ENCODE peak calls at places on chromosome 1, in seven cellular contexts. A is mesothelial cell of epicardium, V is glutamatergic neuron, I is Calu3, Q is neural crest cell, G is kidney, E is MM.1S. R is an unnamed sample.

GRCh38 chr1:158328424-158328823 is 2.9 kb downstream of the CD1B start:
- DNase-seq in A (no peak), V (no peak), I (no peak), Q (no peak), G (no peak), E (no peak), R (no peak)

GRCh38 chr1:5658340-5659316 is 333.6 kb downstream of the NPHP4 start:
- DNase-seq in A (no peak), V (no peak), I (no peak), Q (no peak), G (no peak), E (no peak), R (no peak)

GRCh38 chr1:74733616-74734484 is 898 bp downstream of the TYW3 start:
- DNase-seq in A (no peak), V (no peak), I (peak), Q (peak), G (no peak), E (peak), R (no peak)

GRCh38 chr1:32487182-32487581 is 22.3 kb downstream of the ZBTB8B start:
- DNase-seq in A (no peak), V (no peak), I (no peak), Q (no peak), G (no peak), E (no peak), R (no peak)

GRCh38 chr1:145997156-145998023 is 1.0 kb upstream of the TXNIP start:
- DNase-seq in A (no peak), V (peak), I (no peak), Q (no peak), G (peak), E (peak), R (no peak)

GRCh38 chr1:160607051-160608032 is 28.0 kb upstream of the CD84 start:
- DNase-seq in A (no peak), V (no peak), I (peak), Q (peak), G (no peak), E (peak), R (no peak)

GRCh38 chr1:159916240-159917051 is 8.9 kb downstream of the TAGLN2 start:
- DNase-seq in A (no peak), V (no peak), I (peak), Q (no peak), G (peak), E (no peak), R (no peak)

GRCh38 chr1:34590211-34590623 is 164.6 kb upstream of the GJB5 start:
- DNase-seq in A (peak), V (no peak), I (peak), Q (no peak), G (peak), E (no peak), R (no peak)

GRCh38 chr1:198549863-198550262 is 9.4 kb upstream of the ATP6V1G3 start:
- DNase-seq in A (no peak), V (no peak), I (no peak), Q (no peak), G (no peak), E (peak), R (no peak)

GRCh38 chr1:232481091-232481490 is 148.8 kb downstream of the SIPA1L2 start:
- DNase-seq in A (no peak), V (no peak), I (no peak), Q (no peak), G (no peak), E (no peak), R (no peak)

GRCh38 chr1:36486436-36487335 is 4.0 kb upstream of the CSF3R start:
- DNase-seq in A (no peak), V (no peak), I (peak), Q (no peak), G (peak), E (no peak), R (no peak)

GRCh38 chr1:172770081-172770480 is 111.2 kb downstream of the FASLG start:
- DNase-seq in A (no peak), V (no peak), I (no peak), Q (no peak), G (no peak), E (no peak), R (no peak)

GRCh38 chr1:229220163-229220846 is 50.6 kb upstream of the RAB4A start:
- DNase-seq in A (no peak), V (no peak), I (no peak), Q (no peak), G (no peak), E (no peak), R (no peak)

GRCh38 chr1:229221106-229222019 is 49.5 kb upstream of the RAB4A start:
- DNase-seq in A (no peak), V (no peak), I (peak), Q (no peak), G (peak), E (no peak), R (no peak)

GRCh38 chr1:229223498-229223897 is 47.4 kb upstream of the RAB4A start:
- DNase-seq in A (no peak), V (no peak), I (peak), Q (no peak), G (no peak), E (no peak), R (no peak)

GRCh38 chr1:229224308-229224707 is 46.6 kb upstream of the RAB4A start:
- DNase-seq in A (no peak), V (no peak), I (no peak), Q (no peak), G (no peak), E (no peak), R (no peak)

DNA sequence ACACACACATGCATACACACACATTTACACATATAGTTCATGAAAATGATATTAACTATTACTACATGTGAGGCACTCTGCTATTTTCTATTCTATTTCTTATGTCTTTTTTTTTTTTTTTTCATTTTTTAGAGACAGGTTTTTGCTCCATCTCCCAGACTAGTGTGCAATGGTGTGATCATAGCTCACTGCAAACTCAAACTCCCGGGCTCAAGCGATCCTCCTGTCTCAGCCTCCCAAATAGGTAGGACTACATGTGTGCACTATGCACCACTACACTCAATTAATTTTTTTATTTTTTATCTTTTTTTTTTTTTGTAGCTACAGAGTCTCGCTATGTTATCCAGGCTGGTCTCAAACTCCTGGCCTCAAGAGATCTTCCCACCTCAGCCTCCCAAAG is 48.8 kb upstream of the RAB4A start:
- DNase-seq in A (no peak), V (no peak), I (no peak), Q (no peak), G (no peak), E (no peak), R (no peak)
- TF ChIP-seq CTCF in A (no peak), V (no peak), I (no peak), Q (no peak), G (no peak), E (no peak), R (no peak)

GRCh38 chr1:18749569-18749968 is 109.9 kb downstream of the TAS1R2 start:
- DNase-seq in A (no peak), V (no peak), I (no peak), Q (no peak), G (no peak), E (no peak), R (no peak)

GRCh38 chr1:18750600-18750999 is 108.9 kb downstream of the TAS1R2 start:
- DNase-seq in A (no peak), V (no peak), I (no peak), Q (no peak), G (no peak), E (no peak), R (no peak)

GRCh38 chr1:18751425-18751824 is 108.0 kb downstream of the TAS1R2 start:
- DNase-seq in A (no peak), V (no peak), I (no peak), Q (no peak), G (no peak), E (no peak), R (no peak)

GRCh38 chr1:18748435-18748834 is 111.0 kb downstream of the TAS1R2 start:
- DNase-seq in A (no peak), V (no peak), I (no peak), Q (no peak), G (no peak), E (no peak), R (no peak)

DNA sequence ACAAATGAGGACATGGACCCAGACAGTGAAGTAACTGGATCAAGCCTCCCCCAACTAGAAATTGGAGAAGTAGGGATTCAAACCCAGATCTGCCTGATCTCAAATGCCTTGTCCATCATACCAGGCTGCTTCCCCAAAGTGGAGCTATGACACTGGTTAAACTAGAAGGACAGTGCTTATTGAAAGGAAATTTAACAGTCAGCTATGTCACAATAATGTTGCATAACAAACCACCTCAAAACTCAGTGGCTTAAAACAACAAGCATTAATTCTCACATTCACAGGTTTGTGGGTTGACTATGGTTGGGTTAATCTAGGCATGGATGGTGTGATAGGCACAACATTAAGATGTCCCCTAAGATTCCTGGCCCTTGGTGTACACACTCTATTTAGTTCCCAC is 107.1 kb downstream of the TAS1R2 start:
- DNase-seq in A (no peak), V (no peak), I (no peak), Q (no peak), G (no peak), E (no peak), R (no peak)
- TF ChIP-seq CTCF in A (no peak), V (no peak), I (no peak), Q (no peak), G (no peak), E (no peak), R (no peak)

DNA sequence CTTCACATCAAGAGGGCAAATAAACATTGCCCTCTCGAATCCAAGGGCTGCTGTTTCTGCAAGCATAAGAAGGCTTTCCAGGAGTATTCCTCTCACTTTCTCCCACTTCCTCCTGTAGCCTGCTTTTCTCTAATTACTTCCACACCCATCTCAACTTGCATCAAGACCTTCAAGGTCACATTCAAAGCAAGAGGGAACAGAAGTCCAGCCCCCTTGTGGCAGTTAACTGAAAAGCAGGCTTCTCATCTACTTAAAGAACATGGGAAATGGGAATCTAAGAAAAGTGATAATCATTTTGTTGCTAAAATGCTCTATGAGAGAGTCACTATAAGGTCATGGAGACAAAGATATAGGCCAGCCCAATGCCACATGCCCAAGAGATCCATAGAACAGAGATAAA is 874.4 kb downstream of the KCNT2 start:
- DNase-seq in A (no peak), V (no peak), I (no peak), Q (no peak), G (no peak), E (peak), R (no peak)
- TF ChIP-seq CTCF in A (peak), V (peak), I (peak), Q (peak), G (peak), E (peak), R (peak)

GRCh38 chr1:205741681-205742080 is 8.3 kb downstream of the NUCKS1 start:
- DNase-seq in A (no peak), V (no peak), I (no peak), Q (no peak), G (no peak), E (no peak), R (no peak)

GRCh38 chr1:205735218-205735617 is 14.8 kb downstream of the NUCKS1 start:
- DNase-seq in A (no peak), V (no peak), I (no peak), Q (no peak), G (no peak), E (no peak), R (no peak)

GRCh38 chr1:205743977-205744376 is 6.0 kb downstream of the NUCKS1 start:
- DNase-seq in A (no peak), V (no peak), I (no peak), Q (no peak), G (no peak), E (no peak), R (no peak)

GRCh38 chr1:205744403-205744802 is 5.6 kb downstream of the NUCKS1 start:
- DNase-seq in A (no peak), V (no peak), I (no peak), Q (no peak), G (no peak), E (no peak), R (no peak)

GRCh38 chr1:205739348-205740160 is 10.4 kb downstream of the NUCKS1 start:
- DNase-seq in A (no peak), V (no peak), I (no peak), Q (no peak), G (no peak), E (no peak), R (no peak)
- TF ChIP-seq CTCF in A (no peak), V (no peak), I (no peak), Q (no peak), G (no peak), E (peak), R (peak)

GRCh38 chr1:153532769-153533599 is 2.8 kb downstream of the S100A6 start:
- DNase-seq in A (peak), V (peak), I (peak), Q (peak), G (peak), E (peak), R (no peak)
- TF ChIP-seq CTCF in A (peak), V (peak), I (peak), Q (peak), G (peak), E (peak), R (peak)

GRCh38 chr1:77688939-77689338 is 6.5 kb upstream of the ZZZ3 start:
- DNase-seq in A (no peak), V (no peak), I (no peak), Q (no peak), G (no peak), E (no peak), R (no peak)

GRCh38 chr1:77683836-77684148 is 1.3 kb upstream of the ZZZ3 start:
- DNase-seq in A (no peak), V (no peak), I (no peak), Q (no peak), G (no peak), E (no peak), R (no peak)

GRCh38 chr1:77683142-77683835 is 831 bp upstream of the ZZZ3 start:
- DNase-seq in A (peak), V (peak), I (peak), Q (peak), G (peak), E (peak), R (peak)

GRCh38 chr1:77687519-77687906 is 5.1 kb upstream of the ZZZ3 start:
- DNase-seq in A (peak), V (peak), I (peak), Q (peak), G (peak), E (no peak), R (no peak)

DNA sequence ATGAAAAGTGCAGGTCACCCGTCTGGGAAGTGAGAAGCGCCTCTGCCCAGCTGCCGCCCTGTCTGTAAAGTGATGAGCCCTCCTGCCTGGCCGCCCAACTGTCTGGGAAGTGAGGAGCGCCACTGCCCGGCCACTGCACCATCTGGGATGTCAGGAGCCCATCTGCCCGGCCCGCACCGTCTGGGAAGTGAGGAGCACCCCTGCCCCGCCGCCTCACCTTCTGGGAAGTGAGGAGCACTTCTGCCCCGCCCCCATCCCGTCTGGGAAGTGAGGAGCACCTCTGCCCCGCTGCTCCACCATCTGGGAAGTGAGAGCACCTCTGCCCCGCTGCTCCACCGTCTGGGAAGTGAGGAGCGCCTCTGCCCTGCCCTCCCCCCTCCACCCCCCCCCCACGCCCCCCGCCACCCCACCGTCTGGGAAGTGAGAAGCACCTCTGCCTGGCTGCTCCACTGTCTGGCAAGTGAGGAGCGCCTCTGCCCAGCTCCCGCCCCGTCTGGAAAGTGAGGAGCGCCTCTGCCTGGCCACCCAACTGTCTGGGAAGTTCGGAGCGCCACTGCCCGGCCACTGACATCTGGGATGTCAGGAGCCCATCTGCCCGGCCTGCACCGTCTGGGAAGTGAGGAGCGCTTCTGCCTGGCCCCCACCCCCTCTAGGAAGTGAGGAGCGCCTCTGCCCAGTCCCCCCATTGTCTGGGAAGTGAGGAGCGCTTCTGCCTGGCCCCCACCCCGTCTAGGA is 4.5 kb upstream of the ZZZ3 start:
- DNase-seq in A (no peak), V (peak), I (no peak), Q (no peak), G (peak), E (no peak), R (peak)
- TF ChIP-seq CTCF in A (no peak), V (no peak), I (no peak), Q (no peak), G (no peak), E (no peak), R (no peak)

GRCh38 chr1:63466759-63467158 is 56.3 kb downstream of the ITGB3BP start:
- DNase-seq in A (no peak), V (no peak), I (no peak), Q (no peak), G (no peak), E (no peak), R (no peak)
- TF ChIP-seq CTCF in A (no peak), V (no peak), I (no peak), Q (no peak), G (no peak), E (no peak), R (no peak)